ENCODE peak calls at places on chromosomes 13 and 19, in eight cellular contexts. L is testis; P is mammary epithelial cell; X is epithelial cell of esophagus; V is fibroblast of pulmonary artery; Q is dorsolateral prefrontal cortex; A is CD8-positive, alpha-beta memory T cell; S is astrocyte of the spinal cord. D is an unnamed sample.

GRCh38 chr19:14550201-14550754 is 20.9 kb downstream of the TECR start:
- DNase-seq in Q (peak; percentile 70), V (no peak), A (no peak), L (peak; percentile 49), P (peak; percentile 58), S (no peak), X (peak; percentile 85), D (no peak)

GRCh38 chr13:113093580-113094409 is 11.8 kb upstream of the F7 start:
- DNase-seq in X (no peak), Q (no peak), L (no peak), V (no peak), A (no peak), S (no peak), P (no peak), D (no peak)

GRCh38 chr13:33125821-33126570 is 109.8 kb downstream of the KL start:
- DNase-seq in P (peak; percentile 80), V (peak; percentile 94), S (peak; percentile 94), X (peak; percentile 91), L (peak; percentile 82), A (no peak), Q (no peak), D (peak; percentile 95)

GRCh38 chr19:41740415-41741243 is 14.7 kb upstream of the CEACAM6 start:
- DNase-seq in Q (no peak), L (no peak), A (no peak), S (no peak), V (no peak), P (no peak), X (peak; percentile 18), D (no peak)

GRCh38 chr19:670609-671075 is 5.5 kb upstream of the FSTL3 start:
- DNase-seq in X (no peak), L (no peak), A (no peak), S (no peak), P (no peak), Q (no peak), V (no peak), D (no peak)

GRCh38 chr19:947707-948533 is 22.1 kb downstream of the ARID3A start:
- DNase-seq in V (no peak), L (peak; percentile 49), S (no peak), P (no peak), Q (no peak), A (no peak), X (no peak), D (no peak)

GRCh38 chr19:45419396-45419795 is 4.3 kb downstream of the ERCC1 start:
- DNase-seq in L (no peak), A (no peak), V (no peak), Q (no peak), P (no peak), X (no peak), S (no peak), D (no peak)

GRCh38 chr13:107743983-107744382 is 471.4 kb downstream of the LIG4 start:
- DNase-seq in Q (no peak), V (peak; percentile 26), P (no peak), S (peak; percentile 61), X (no peak), A (no peak), L (no peak), D (peak; percentile 22)

GRCh38 chr13:27273658-27274425 is 3.2 kb downstream of the RASL11A start:
- DNase-seq in Q (no peak), V (peak; percentile 72), P (no peak), L (peak; percentile 78), A (no peak), S (peak; percentile 66), X (no peak), D (peak; percentile 72)

GRCh38 chr13:28337196-28338045 is 157.5 kb downstream of the FLT1 start:
- DNase-seq in A (no peak), L (no peak), S (peak; percentile 52), X (peak; percentile 31), V (peak; percentile 86), P (peak; percentile 9), Q (no peak), D (peak; percentile 87)

GRCh38 chr13:30667014-30667413 is 49.3 kb downstream of the USPL1 start:
- DNase-seq in Q (no peak), X (no peak), L (no peak), P (no peak), A (no peak), S (no peak), V (no peak), D (no peak)

GRCh38 chr13:30665638-30666037 is 47.9 kb downstream of the USPL1 start:
- DNase-seq in X (no peak), P (no peak), Q (no peak), A (no peak), L (no peak), S (no peak), V (no peak), D (no peak)

GRCh38 chr13:30668305-30668704 is 50.6 kb downstream of the USPL1 start:
- DNase-seq in P (no peak), A (no peak), V (no peak), Q (no peak), S (no peak), L (no peak), X (no peak), D (no peak)

GRCh38 chr13:30666113-30666512 is 48.4 kb downstream of the USPL1 start:
- DNase-seq in V (no peak), A (no peak), L (no peak), S (no peak), X (no peak), Q (no peak), P (no peak), D (no peak)

GRCh38 chr13:30664689-30665088 is 47.0 kb downstream of the USPL1 start:
- DNase-seq in X (no peak), S (no peak), L (no peak), V (no peak), P (no peak), Q (no peak), A (no peak), D (no peak)
- H3K4me3 ChIP-seq in X (no peak overlapping the region), S (no peak overlapping the region), L (no peak overlapping the region), V (no peak overlapping the region), P (no peak overlapping the region), Q (no peak overlapping the region), A (no peak overlapping the region), D (no peak overlapping the region)

GRCh38 chr13:22168437-22168836 is 497.6 kb downstream of the FGF9 start:
- DNase-seq in X (no peak), Q (no peak), V (no peak), A (no peak), S (no peak), P (no peak), L (no peak), D (no peak)
- H3K4me3 ChIP-seq in X (no peak overlapping the region), Q (no peak overlapping the region), V (no peak overlapping the region), A (no peak overlapping the region), S (no peak overlapping the region), P (no peak overlapping the region), L (no peak overlapping the region), D (no peak overlapping the region)

GRCh38 chr19:55643733-55644116 is 276 bp downstream of the ZNF581 start:
- DNase-seq in V (no peak), S (no peak), Q (no peak), P (no peak), A (no peak), X (no peak), L (no peak), D (no peak)

GRCh38 chr19:55645512-55645881 is 2.0 kb downstream of the ZNF581 start:
- DNase-seq in S (no peak), Q (no peak), X (no peak), P (no peak), V (no peak), L (no peak), A (no peak), D (no peak)

GRCh38 chr19:55643003-55643732 is at the start of gene ZNF581:
- DNase-seq in L (peak; percentile 73), Q (peak; percentile 51), A (peak; percentile 65), P (peak; percentile 78), S (peak; percentile 67), V (peak; percentile 79), X (peak; percentile 86), D (peak; percentile 76)

GRCh38 chr19:55644191-55644833 is 863 bp downstream of the ZNF581 start:
- DNase-seq in A (no peak), L (no peak), Q (no peak), S (no peak), P (no peak), X (no peak), V (no peak), D (no peak)

GRCh38 chr19:55644842-55645511 is 1.5 kb downstream of the ZNF581 start:
- DNase-seq in L (no peak), A (no peak), P (no peak), X (no peak), V (no peak), Q (no peak), S (no peak), D (no peak)
- H3K4me3 ChIP-seq in L (no peak overlapping the region), A (no peak overlapping the region), P (no peak overlapping the region), X (peak overlapping the region; percentile 80), V (peak overlapping the region; percentile 88), Q (no peak overlapping the region), S (peak overlapping the region; percentile 75), D (peak overlapping the region; percentile 75)

DNA sequence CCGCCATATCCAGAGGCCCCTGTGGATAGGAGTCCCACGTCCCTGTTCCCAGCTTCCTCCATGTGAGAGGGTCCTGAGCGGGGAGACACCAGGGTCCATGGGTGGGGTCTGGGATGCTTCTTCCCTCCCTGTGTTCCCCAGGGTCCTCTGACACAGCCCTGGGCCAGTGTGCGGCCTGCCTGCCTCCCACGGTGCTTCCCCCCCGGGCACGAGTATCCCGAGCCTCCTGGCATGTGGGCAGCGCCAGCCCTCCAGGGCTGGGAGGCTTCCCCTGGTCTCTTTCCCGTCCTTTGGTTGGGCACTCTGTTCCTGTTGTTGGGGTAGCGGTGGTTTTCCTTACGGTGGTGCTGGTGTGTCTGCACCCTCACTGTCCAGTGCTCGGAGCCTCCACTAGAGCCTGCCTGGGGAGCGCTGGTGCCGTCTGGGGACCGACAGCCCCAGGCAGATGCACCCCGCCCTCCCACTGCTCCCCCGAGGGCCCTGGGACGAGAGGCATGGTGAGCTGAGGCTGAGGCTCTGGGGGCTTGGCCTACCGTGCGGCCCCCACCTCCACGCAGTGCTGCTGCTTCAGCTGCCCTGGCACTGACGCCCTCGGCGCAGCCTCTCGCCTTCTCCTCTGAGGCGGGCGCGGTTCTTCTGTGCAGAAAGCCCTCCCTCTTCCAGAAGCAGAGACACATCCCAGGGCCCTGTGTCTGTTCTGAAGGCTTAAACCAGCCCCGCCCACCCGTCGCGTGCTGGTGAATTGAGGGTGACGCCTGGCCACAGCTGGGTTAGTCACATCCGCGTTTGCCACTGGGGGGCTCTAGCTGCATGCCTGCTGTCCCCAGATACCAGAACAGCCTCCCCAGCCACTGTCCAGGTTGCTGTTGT is 27.9 kb downstream of the PLEKHJ1 start:
- DNase-seq in S (peak; percentile 50), X (peak; percentile 43), L (peak; percentile 69), A (peak; percentile 10), Q (peak; percentile 39), V (peak; percentile 61), P (no peak), D (peak; percentile 81)
- H3K4me3 ChIP-seq in S (no peak overlapping the region), X (no peak overlapping the region), L (no peak overlapping the region), A (no peak overlapping the region), Q (no peak overlapping the region), V (no peak overlapping the region), P (no peak overlapping the region), D (no peak overlapping the region)

D was measured in fibroblast of the aortic adventitia.